ENCODE peak calls at places on chromosomes 11 and 22, in ten cellular contexts. E is MM.1S; U is CD8-positive, alpha-beta memory T cell; B is right atrium auricular region; O is activated CD4-positive, alpha-beta T cell treated with anti-CD3 and anti-CD28 coated beads, Interleukin-2, amount 50 U/mL, for 4 hours; P is stimulated activated CD4-positive, alpha-beta T cell treated with anti-CD3 and anti-CD28 coated beads, Interleukin-1b, Interleukin-23, amount 100 ng/mL, for 24 hours; M is AG09309; I is dorsolateral prefrontal cortex; W is neural progenitor cell; S is NCI-H2107. Y is an unnamed sample.

GRCh38 chr11:78212586-78213371 is 24.1 kb downstream of the USP35 start:
- DNase-seq in P (no peak), O (no peak), B (no peak), M (no peak), W (no peak), E (no peak), I (no peak), U (no peak), S (no peak), Y (no peak)

GRCh38 chr11:117316197-117316961 is at the start of gene BACE1:
- DNase-seq in B (peak; percentile 84), W (peak; percentile 96), P (no peak), U (peak; percentile 5), I (peak; percentile 74), O (no peak), S (peak; percentile 51), M (peak; percentile 56), E (no peak), Y (no peak)

GRCh38 chr11:68159665-68160064 is 38.5 kb upstream of the CHKA start:
- DNase-seq in M (no peak), I (no peak), O (no peak), W (peak; percentile 27), E (no peak), U (no peak), P (no peak), S (no peak), B (no peak), Y (no peak)

GRCh38 chr11:102177974-102178631 is 67.9 kb downstream of the YAP1 start:
- DNase-seq in M (peak; percentile 67), E (no peak), B (no peak), P (no peak), O (no peak), I (no peak), W (no peak), S (no peak), U (no peak), Y (no peak)

GRCh38 chr11:33689506-33689905 is 11.1 kb downstream of the C11orf91 start:
- DNase-seq in M (no peak), W (no peak), U (no peak), I (no peak), E (no peak), B (no peak), S (no peak), O (no peak), P (no peak), Y (no peak)

GRCh38 chr11:57116654-57117053 is 65.1 kb upstream of the LRRC55 start:
- DNase-seq in B (no peak), S (no peak), W (peak; percentile 64), U (no peak), O (no peak), E (peak; percentile 46), I (no peak), M (no peak), P (peak; percentile 1), Y (peak; percentile 44)

GRCh38 chr11:1076061-1076665 is 1.5 kb downstream of the MUC2 start:
- DNase-seq in P (no peak), B (no peak), U (no peak), E (no peak), S (no peak), O (no peak), M (no peak), I (no peak), W (no peak), Y (no peak)

GRCh38 chr22:37599161-37599560 is 9.5 kb upstream of the GGA1 start:
- DNase-seq in I (no peak), O (no peak), U (no peak), M (no peak), E (no peak), S (no peak), W (no peak), B (no peak), P (no peak), Y (no peak)

GRCh38 chr11:121564948-121565684 is 112.3 kb upstream of the SORL1-AS1 start:
- DNase-seq in B (no peak), W (no peak), O (no peak), I (no peak), M (no peak), P (no peak), U (no peak), E (no peak), S (no peak), Y (no peak)

GRCh38 chr22:44357962-44358553 is 45.3 kb upstream of the SHISAL1 start:
- DNase-seq in B (peak; percentile 77), I (no peak), W (peak; percentile 71), O (no peak), M (no peak), S (peak; percentile 46), P (no peak), U (no peak), E (no peak), Y (no peak)

GRCh38 chr22:42340695-42341383 is 70.4 kb upstream of the TCF20 start:
- DNase-seq in P (no peak), O (no peak), B (no peak), S (no peak), I (no peak), W (peak; percentile 85), E (no peak), M (no peak), U (no peak), Y (peak; percentile 70)

GRCh38 chr11:92843455-92843854 is 126.0 kb upstream of the MTNR1B start:
- DNase-seq in E (no peak), U (no peak), P (no peak), S (no peak), B (no peak), W (no peak), I (no peak), O (no peak), M (no peak), Y (no peak)

GRCh38 chr22:38494939-38495338 is 11.2 kb downstream of the DDX17 start:
- DNase-seq in M (no peak), W (no peak), U (no peak), O (no peak), S (no peak), E (no peak), I (no peak), B (no peak), P (no peak), Y (no peak)

GRCh38 chr22:35023692-35024363 is 42.1 kb upstream of the ISX start:
- DNase-seq in E (peak; percentile 65), M (no peak), U (peak; percentile 3), O (peak; percentile 24), P (peak; percentile 62), B (no peak), I (peak; percentile 71), S (peak; percentile 26), W (peak; percentile 86), Y (peak; percentile 96)

GRCh38 chr22:40176921-40177737 is 596 bp upstream of the TNRC6B start:
- DNase-seq in U (peak; percentile 56), E (peak; percentile 74), M (no peak), I (no peak), O (peak; percentile 77), W (peak; percentile 73), B (no peak), P (peak; percentile 76), S (no peak), Y (peak; percentile 13)

Y was measured in nephron progenitor cell.